ENCODE peak calls at places on chromosomes 5 and 9, in seven cellular contexts. One of them, this sample, is unnamed.

GRCh38 chr9:95008151-95008771 is 281.8 kb downstream of the AOPEP start:
- DNase-seq in AG10803: no peak
- DNase-seq in ACHN: peak
- DNase-seq in pancreas: peak
- DNase-seq in CD4-positive, alpha-beta T cell: no peak
- DNase-seq in AML-193: no peak
- DNase-seq in DMS79: peak
- DNase-seq in this sample: no peak

GRCh38 chr9:89810434-89810833 is 205.6 kb downstream of the GADD45G start:
- DNase-seq in AG10803: peak
- DNase-seq in ACHN: peak
- DNase-seq in pancreas: no peak
- DNase-seq in CD4-positive, alpha-beta T cell: no peak
- DNase-seq in AML-193: no peak
- DNase-seq in DMS79: no peak
- DNase-seq in this sample: peak

GRCh38 chr9:114824130-114824529 is 18.3 kb upstream of the TNFSF15 start:
- DNase-seq in AG10803: peak
- DNase-seq in ACHN: no peak
- DNase-seq in pancreas: no peak
- DNase-seq in CD4-positive, alpha-beta T cell: no peak
- DNase-seq in AML-193: no peak
- DNase-seq in DMS79: no peak
- DNase-seq in this sample: peak

GRCh38 chr9:137136926-137137607 is 1.9 kb upstream of the GRIN1 start:
- DNase-seq in AG10803: no peak
- DNase-seq in ACHN: no peak
- DNase-seq in pancreas: no peak
- DNase-seq in CD4-positive, alpha-beta T cell: no peak
- DNase-seq in AML-193: no peak
- DNase-seq in DMS79: no peak
- DNase-seq in this sample: no peak

GRCh38 chr5:111733571-111733970 is 23.4 kb downstream of the NREP start:
- DNase-seq in AG10803: no peak
- DNase-seq in ACHN: no peak
- DNase-seq in pancreas: no peak
- DNase-seq in CD4-positive, alpha-beta T cell: no peak
- DNase-seq in AML-193: no peak
- DNase-seq in DMS79: no peak
- DNase-seq in this sample: no peak

GRCh38 chr5:13660072-13660471 is 284.4 kb downstream of the DNAH5 start:
- DNase-seq in AG10803: peak
- DNase-seq in ACHN: peak
- DNase-seq in pancreas: no peak
- DNase-seq in CD4-positive, alpha-beta T cell: no peak
- DNase-seq in AML-193: no peak
- DNase-seq in DMS79: no peak
- DNase-seq in this sample: no peak

GRCh38 chr9:93028448-93029006 is 30.0 kb upstream of the SUSD3 start:
- DNase-seq in AG10803: no peak
- DNase-seq in ACHN: no peak
- DNase-seq in pancreas: no peak
- DNase-seq in CD4-positive, alpha-beta T cell: peak
- DNase-seq in AML-193: peak
- DNase-seq in DMS79: no peak
- DNase-seq in this sample: no peak

GRCh38 chr5:142748568-142749249 is 21.5 kb upstream of the ARHGAP26 start:
- DNase-seq in AG10803: no peak
- DNase-seq in ACHN: peak
- DNase-seq in pancreas: peak
- DNase-seq in CD4-positive, alpha-beta T cell: peak
- DNase-seq in AML-193: peak
- DNase-seq in DMS79: no peak
- DNase-seq in this sample: no peak

GRCh38 chr5:172981931-172982330 is 1.6 kb upstream of the ATP6V0E1 start:
- DNase-seq in AG10803: no peak
- DNase-seq in ACHN: no peak
- DNase-seq in pancreas: peak
- DNase-seq in CD4-positive, alpha-beta T cell: no peak
- DNase-seq in AML-193: no peak
- DNase-seq in DMS79: no peak
- DNase-seq in this sample: no peak

This sample was measured in epithelial cell of proximal tubule.